ENCODE peak calls at places on chromosomes 5 and 9, in ten cellular contexts. One of them, this sample, is unnamed.
A peak's percentile ranks its signal among the peaks of the same experiment; 100 is the strongest.

GRCh38 chr5:100792781-100793180 is 110.3 kb downstream of the ST8SIA4 start:
- DNase-seq in adrenal gland: no peak
- DNase-seq in mucosa of descending colon: no peak
- DNase-seq in tibial artery: no peak
- DNase-seq in hepatocyte: no peak
- DNase-seq in lower lobe of right lung: no peak
- DNase-seq in uterus: no peak
- DNase-seq in CD8-positive, alpha-beta T cell: no peak
- DNase-seq in A549: no peak
- DNase-seq in K562: no peak
- DNase-seq in this sample: no peak

GRCh38 chr5:54785729-54786548 is 199.5 kb downstream of the ESM1 start:
- DNase-seq in lower lobe of right lung: peak; percentile 71
- DNase-seq in tibial artery: peak; percentile 85
- DNase-seq in mucosa of descending colon: peak; percentile 57
- DNase-seq in K562: peak; percentile 46
- DNase-seq in A549: no peak
- DNase-seq in uterus: no peak
- DNase-seq in CD8-positive, alpha-beta T cell: no peak
- DNase-seq in adrenal gland: peak; percentile 94
- DNase-seq in hepatocyte: peak; percentile 26
- DNase-seq in this sample: peak; percentile 67

GRCh38 chr9:33687779-33688178 is 107.6 kb upstream of the PRSS3 start:
- DNase-seq in hepatocyte: peak; percentile 11
- DNase-seq in CD8-positive, alpha-beta T cell: no peak
- DNase-seq in tibial artery: no peak
- DNase-seq in uterus: no peak
- DNase-seq in A549: peak; percentile 26
- DNase-seq in adrenal gland: peak; percentile 22
- DNase-seq in lower lobe of right lung: no peak
- DNase-seq in K562: no peak
- DNase-seq in mucosa of descending colon: no peak
- DNase-seq in this sample: no peak

GRCh38 chr5:143605403-143606005 is 202.0 kb upstream of the NR3C1 start:
- DNase-seq in A549: no peak
- DNase-seq in tibial artery: no peak
- DNase-seq in lower lobe of right lung: no peak
- DNase-seq in mucosa of descending colon: no peak
- DNase-seq in K562: no peak
- DNase-seq in hepatocyte: no peak
- DNase-seq in uterus: no peak
- DNase-seq in adrenal gland: peak; percentile 52
- DNase-seq in CD8-positive, alpha-beta T cell: no peak
- DNase-seq in this sample: peak; percentile 14

GRCh38 chr9:121393318-121393717 is 23.3 kb upstream of the STOM start:
- DNase-seq in mucosa of descending colon: no peak
- DNase-seq in lower lobe of right lung: no peak
- DNase-seq in uterus: no peak
- DNase-seq in CD8-positive, alpha-beta T cell: no peak
- DNase-seq in adrenal gland: no peak
- DNase-seq in tibial artery: no peak
- DNase-seq in A549: no peak
- DNase-seq in K562: no peak
- DNase-seq in hepatocyte: no peak
- DNase-seq in this sample: no peak

GRCh38 chr9:10704720-10705119 is 91.9 kb upstream of the PTPRD start:
- DNase-seq in tibial artery: no peak
- DNase-seq in adrenal gland: no peak
- DNase-seq in uterus: no peak
- DNase-seq in hepatocyte: peak; percentile 19
- DNase-seq in lower lobe of right lung: no peak
- DNase-seq in A549: no peak
- DNase-seq in K562: no peak
- DNase-seq in mucosa of descending colon: no peak
- DNase-seq in CD8-positive, alpha-beta T cell: no peak
- DNase-seq in this sample: no peak

GRCh38 chr5:175422058-175422457 is 21.9 kb downstream of the DRD1 start:
- DNase-seq in adrenal gland: no peak
- DNase-seq in tibial artery: no peak
- DNase-seq in uterus: no peak
- DNase-seq in lower lobe of right lung: no peak
- DNase-seq in mucosa of descending colon: no peak
- DNase-seq in A549: no peak
- DNase-seq in hepatocyte: no peak
- DNase-seq in K562: no peak
- DNase-seq in CD8-positive, alpha-beta T cell: no peak
- DNase-seq in this sample: no peak

GRCh38 chr5:43034591-43034968 is 5.5 kb downstream of the ANXA2R start:
- DNase-seq in tibial artery: no peak
- DNase-seq in hepatocyte: no peak
- DNase-seq in mucosa of descending colon: no peak
- DNase-seq in A549: no peak
- DNase-seq in adrenal gland: no peak
- DNase-seq in lower lobe of right lung: no peak
- DNase-seq in K562: no peak
- DNase-seq in uterus: no peak
- DNase-seq in CD8-positive, alpha-beta T cell: no peak
- DNase-seq in this sample: no peak

GRCh38 chr9:90999425-91000397 is 198.1 kb downstream of the SYK start:
- DNase-seq in CD8-positive, alpha-beta T cell: no peak
- DNase-seq in K562: no peak
- DNase-seq in lower lobe of right lung: no peak
- DNase-seq in uterus: no peak
- DNase-seq in A549: no peak
- DNase-seq in adrenal gland: no peak
- DNase-seq in tibial artery: no peak
- DNase-seq in hepatocyte: no peak
- DNase-seq in mucosa of descending colon: no peak
- DNase-seq in this sample: no peak

GRCh38 chr9:94603259-94603776 is 9.7 kb upstream of the FBP2 start:
- DNase-seq in CD8-positive, alpha-beta T cell: peak; percentile 56
- DNase-seq in uterus: peak; percentile 70
- DNase-seq in tibial artery: no peak
- DNase-seq in hepatocyte: peak; percentile 94
- DNase-seq in adrenal gland: peak; percentile 86
- DNase-seq in K562: peak; percentile 89
- DNase-seq in mucosa of descending colon: peak; percentile 81
- DNase-seq in A549: peak; percentile 77
- DNase-seq in lower lobe of right lung: peak; percentile 74
- DNase-seq in this sample: peak; percentile 84

GRCh38 chr9:15222313-15222712 is 84.7 kb downstream of the TTC39B start:
- DNase-seq in hepatocyte: no peak
- DNase-seq in K562: no peak
- DNase-seq in A549: no peak
- DNase-seq in CD8-positive, alpha-beta T cell: no peak
- DNase-seq in uterus: no peak
- DNase-seq in lower lobe of right lung: no peak
- DNase-seq in adrenal gland: no peak
- DNase-seq in mucosa of descending colon: no peak
- DNase-seq in tibial artery: no peak
- DNase-seq in this sample: no peak

GRCh38 chr5:114010362-114010761 is 351.5 kb upstream of the KCNN2 start:
- DNase-seq in CD8-positive, alpha-beta T cell: no peak
- DNase-seq in hepatocyte: peak; percentile 4
- DNase-seq in mucosa of descending colon: no peak
- DNase-seq in tibial artery: no peak
- DNase-seq in lower lobe of right lung: no peak
- DNase-seq in K562: no peak
- DNase-seq in A549: no peak
- DNase-seq in adrenal gland: no peak
- DNase-seq in uterus: peak; percentile 14
- DNase-seq in this sample: no peak

GRCh38 chr9:84325347-84325982 is 15.1 kb downstream of the SLC28A3 start:
- DNase-seq in uterus: no peak
- DNase-seq in tibial artery: no peak
- DNase-seq in mucosa of descending colon: no peak
- DNase-seq in hepatocyte: peak; percentile 24
- DNase-seq in lower lobe of right lung: no peak
- DNase-seq in adrenal gland: no peak
- DNase-seq in CD8-positive, alpha-beta T cell: no peak
- DNase-seq in A549: no peak
- DNase-seq in K562: no peak
- DNase-seq in this sample: no peak

DNA sequence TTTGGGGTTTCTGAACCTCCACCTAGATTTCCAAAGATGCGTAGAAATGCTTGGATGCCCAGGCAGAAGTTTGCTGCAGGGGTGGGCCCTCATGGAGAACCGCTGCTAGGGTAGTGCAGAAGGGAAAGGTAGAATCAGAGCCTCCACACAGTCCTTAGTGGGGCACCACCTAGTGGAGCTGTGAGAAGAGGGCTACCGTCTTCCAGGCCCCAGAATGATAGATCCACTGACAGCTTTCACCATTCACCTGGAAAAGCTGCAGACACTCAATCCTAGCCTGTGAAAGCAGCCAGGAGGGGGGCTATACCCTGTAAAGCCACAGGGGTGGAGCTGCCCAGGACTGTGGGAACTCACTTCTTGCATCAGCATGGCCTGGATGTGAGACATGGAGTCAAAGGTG is 13.3 kb upstream of the HSDL2 start:
- DNase-seq in adrenal gland: no peak
- DNase-seq in uterus: no peak
- DNase-seq in A549: no peak
- DNase-seq in tibial artery: no peak
- DNase-seq in CD8-positive, alpha-beta T cell: no peak
- DNase-seq in lower lobe of right lung: no peak
- DNase-seq in hepatocyte: no peak
- DNase-seq in K562: no peak
- DNase-seq in mucosa of descending colon: no peak
- DNase-seq in this sample: no peak
- TF ChIP-seq CTCF in adrenal gland: no peak
- TF ChIP-seq CTCF in uterus: no peak
- TF ChIP-seq CTCF in A549: no peak
- TF ChIP-seq CTCF in tibial artery: no peak
- TF ChIP-seq CTCF in CD8-positive, alpha-beta T cell: no peak
- TF ChIP-seq CTCF in lower lobe of right lung: no peak
- TF ChIP-seq CTCF in hepatocyte: no peak
- TF ChIP-seq CTCF in K562: peak; percentile 29
- TF ChIP-seq CTCF in mucosa of descending colon: no peak
- TF ChIP-seq CTCF in this sample: peak; percentile 13

GRCh38 chr5:13536921-13537320 is 407.6 kb downstream of the DNAH5 start:
- DNase-seq in A549: peak; percentile 18
- DNase-seq in adrenal gland: no peak
- DNase-seq in tibial artery: no peak
- DNase-seq in lower lobe of right lung: no peak
- DNase-seq in hepatocyte: no peak
- DNase-seq in mucosa of descending colon: no peak
- DNase-seq in CD8-positive, alpha-beta T cell: no peak
- DNase-seq in uterus: no peak
- DNase-seq in K562: no peak
- DNase-seq in this sample: no peak

GRCh38 chr5:13533833-13534232 is 410.7 kb downstream of the DNAH5 start:
- DNase-seq in A549: no peak
- DNase-seq in uterus: no peak
- DNase-seq in mucosa of descending colon: no peak
- DNase-seq in tibial artery: no peak
- DNase-seq in lower lobe of right lung: no peak
- DNase-seq in K562: no peak
- DNase-seq in CD8-positive, alpha-beta T cell: no peak
- DNase-seq in adrenal gland: no peak
- DNase-seq in hepatocyte: no peak
- DNase-seq in this sample: no peak
- H3K9me3 ChIP-seq in A549: no peaks in the 10 kb centered on the region
- H3K9me3 ChIP-seq in uterus: no peaks in the 10 kb centered on the region
- H3K9me3 ChIP-seq in mucosa of descending colon: no peaks in the 10 kb centered on the region
- H3K9me3 ChIP-seq in tibial artery: no peaks in the 10 kb centered on the region
- H3K9me3 ChIP-seq in lower lobe of right lung: no peaks in the 10 kb centered on the region
- H3K9me3 ChIP-seq in K562: no peaks in the 10 kb centered on the region
- H3K9me3 ChIP-seq in CD8-positive, alpha-beta T cell: no peaks in the 10 kb centered on the region
- H3K9me3 ChIP-seq in adrenal gland: no peaks in the 10 kb centered on the region
- H3K9me3 ChIP-seq in hepatocyte: no peaks in the 10 kb centered on the region
- H3K9me3 ChIP-seq in this sample: no peaks in the 10 kb centered on the region

DNA sequence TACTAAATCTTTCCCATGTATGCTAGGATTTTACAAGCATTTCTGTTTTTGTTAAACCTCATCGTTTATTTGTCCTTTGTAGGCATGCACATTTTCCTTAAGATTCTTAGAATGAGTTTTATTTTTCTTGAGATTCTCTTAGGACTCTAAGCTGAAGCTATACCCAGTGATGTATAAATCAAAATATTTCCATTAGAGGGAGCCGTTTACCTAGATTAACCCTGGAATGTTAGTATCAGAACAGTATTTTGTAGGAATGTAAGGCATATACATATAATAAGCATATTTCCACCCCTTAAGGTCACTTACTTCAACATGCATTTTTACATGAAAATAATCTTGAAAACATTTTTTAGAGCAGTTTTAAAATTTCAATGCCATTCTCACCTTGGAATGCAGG is 35.2 kb upstream of the FCHO2 start:
- DNase-seq in K562: no peak
- DNase-seq in mucosa of descending colon: no peak
- DNase-seq in hepatocyte: no peak
- DNase-seq in adrenal gland: no peak
- DNase-seq in A549: peak; percentile 47
- DNase-seq in lower lobe of right lung: no peak
- DNase-seq in CD8-positive, alpha-beta T cell: no peak
- DNase-seq in uterus: no peak
- DNase-seq in tibial artery: no peak
- DNase-seq in this sample: no peak
- TF ChIP-seq CTCF in K562: peak; percentile 74
- TF ChIP-seq CTCF in mucosa of descending colon: no peak
- TF ChIP-seq CTCF in hepatocyte: peak; percentile 46
- TF ChIP-seq CTCF in adrenal gland: peak; percentile 12
- TF ChIP-seq CTCF in A549: peak; percentile 64
- TF ChIP-seq CTCF in lower lobe of right lung: peak; percentile 42
- TF ChIP-seq CTCF in CD8-positive, alpha-beta T cell: no peak
- TF ChIP-seq CTCF in uterus: no peak
- TF ChIP-seq CTCF in tibial artery: peak; percentile 11
- TF ChIP-seq CTCF in this sample: peak; percentile 34

GRCh38 chr9:117926031-117926655 is 221.9 kb downstream of the TLR4 start:
- DNase-seq in adrenal gland: no peak
- DNase-seq in hepatocyte: no peak
- DNase-seq in lower lobe of right lung: no peak
- DNase-seq in K562: no peak
- DNase-seq in uterus: no peak
- DNase-seq in tibial artery: no peak
- DNase-seq in A549: no peak
- DNase-seq in mucosa of descending colon: no peak
- DNase-seq in CD8-positive, alpha-beta T cell: no peak
- DNase-seq in this sample: no peak
- H3K9me3 ChIP-seq in adrenal gland: no peaks in the 10 kb centered on the region
- H3K9me3 ChIP-seq in hepatocyte: no peaks in the 10 kb centered on the region
- H3K9me3 ChIP-seq in lower lobe of right lung: no peaks in the 10 kb centered on the region
- H3K9me3 ChIP-seq in K562: no peaks in the 10 kb centered on the region
- H3K9me3 ChIP-seq in uterus: no peaks in the 10 kb centered on the region
- H3K9me3 ChIP-seq in tibial artery: no peaks in the 10 kb centered on the region
- H3K9me3 ChIP-seq in A549: no peaks in the 10 kb centered on the region
- H3K9me3 ChIP-seq in mucosa of descending colon: no peaks in the 10 kb centered on the region
- H3K9me3 ChIP-seq in CD8-positive, alpha-beta T cell: no peaks in the 10 kb centered on the region
- H3K9me3 ChIP-seq in this sample: no peaks in the 10 kb centered on the region

DNA sequence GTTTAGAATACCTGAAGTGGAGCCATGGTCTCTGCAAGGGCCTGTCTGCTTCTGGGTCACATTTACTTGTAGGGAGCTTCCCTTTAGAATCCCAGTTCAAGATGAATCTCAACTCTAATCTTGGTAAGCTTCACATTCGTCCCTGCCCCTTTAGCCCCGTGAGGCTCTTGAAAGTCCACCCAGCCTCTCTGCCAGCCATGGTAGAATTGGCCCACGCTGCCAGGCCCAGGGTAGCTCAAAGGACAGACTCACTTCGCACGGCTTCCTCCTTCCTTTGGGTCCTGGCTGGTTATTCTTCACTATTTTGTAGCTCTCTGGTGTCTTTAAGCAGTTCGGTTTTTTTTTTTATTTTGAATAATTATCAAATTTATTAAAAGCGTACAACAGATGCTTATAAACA is 28.6 kb upstream of the NKX2-5 start:
- DNase-seq in A549: no peak
- DNase-seq in adrenal gland: no peak
- DNase-seq in lower lobe of right lung: no peak
- DNase-seq in uterus: no peak
- DNase-seq in hepatocyte: no peak
- DNase-seq in mucosa of descending colon: no peak
- DNase-seq in tibial artery: no peak
- DNase-seq in K562: no peak
- DNase-seq in CD8-positive, alpha-beta T cell: no peak
- DNase-seq in this sample: no peak
- TF ChIP-seq CTCF in A549: no peak
- TF ChIP-seq CTCF in adrenal gland: no peak
- TF ChIP-seq CTCF in lower lobe of right lung: no peak
- TF ChIP-seq CTCF in uterus: no peak
- TF ChIP-seq CTCF in hepatocyte: no peak
- TF ChIP-seq CTCF in mucosa of descending colon: no peak
- TF ChIP-seq CTCF in tibial artery: no peak
- TF ChIP-seq CTCF in K562: no peak
- TF ChIP-seq CTCF in CD8-positive, alpha-beta T cell: no peak
- TF ChIP-seq CTCF in this sample: no peak

This sample was measured in transverse colon.